ENCODE peak calls at places on chromosomes 3 and 15, in seven cellular contexts. V is K562, G is GM12892, S is SK-N-SH, J is HepG2, R is H1, M is GM12878. I is an unnamed sample.

GRCh38 chr3:70519913-70520659 is 207.6 kb upstream of the MDFIC2 start:
- DNase-seq in V (no peak), G (no peak), S (no peak), J (no peak), R (no peak), M (no peak), I (no peak)

GRCh38 chr15:70797464-70797863 is 34.1 kb upstream of the UACA start:
- DNase-seq in V (no peak), G (no peak), S (no peak), J (no peak), R (no peak), M (no peak), I (no peak)

GRCh38 chr3:127451321-127451720 is 139.2 kb downstream of the TPRA1 start:
- DNase-seq in V (no peak), G (no peak), S (no peak), J (no peak), R (no peak), M (no peak), I (no peak)

GRCh38 chr15:50135123-50135541 is 16.1 kb upstream of the ATP8B4 start:
- DNase-seq in V (no peak), G (no peak), S (no peak), J (no peak), R (no peak), M (no peak), I (no peak)

GRCh38 chr3:197023998-197024651 is 5.5 kb downstream of the MELTF start:
- DNase-seq in V (no peak), G (no peak), S (no peak), J (no peak), R (no peak), M (no peak), I (peak)

GRCh38 chr3:169478566-169479313 is 184.8 kb downstream of the MECOM start:
- DNase-seq in V (no peak), G (no peak), S (no peak), J (no peak), R (no peak), M (no peak), I (no peak)

GRCh38 chr15:43541785-43542184 is 24.4 kb downstream of the MAP1A start:
- DNase-seq in V (no peak), G (no peak), S (no peak), J (no peak), R (no peak), M (no peak), I (no peak)

GRCh38 chr15:64112904-64113303 is 17.1 kb downstream of the SNX1 start:
- DNase-seq in V (no peak), G (no peak), S (no peak), J (no peak), R (no peak), M (no peak), I (no peak)

GRCh38 chr3:197028711-197029510 is 706 bp downstream of the MELTF start:
- DNase-seq in V (peak), G (peak), S (peak), J (no peak), R (no peak), M (no peak), I (peak)

GRCh38 chr3:64329037-64329436 is 103.8 kb upstream of the PRICKLE2 start:
- DNase-seq in V (no peak), G (no peak), S (no peak), J (no peak), R (no peak), M (no peak), I (no peak)

GRCh38 chr3:36796896-36797295 is 32.5 kb upstream of the DCLK3 start:
- DNase-seq in V (no peak), G (no peak), S (no peak), J (no peak), R (no peak), M (no peak), I (no peak)

GRCh38 chr3:4222574-4222973 is 80.6 kb upstream of the SETMAR start:
- DNase-seq in V (no peak), G (no peak), S (no peak), J (no peak), R (no peak), M (no peak), I (no peak)

GRCh38 chr15:69272139-69272538 is 26.6 kb upstream of the PAQR5 start:
- DNase-seq in V (no peak), G (no peak), S (no peak), J (no peak), R (no peak), M (no peak), I (no peak)

GRCh38 chr3:126033765-126034164 is 50.2 kb downstream of the SLC41A3 start:
- DNase-seq in V (no peak), G (no peak), S (no peak), J (no peak), R (no peak), M (no peak), I (no peak)

GRCh38 chr15:64343841-64344240 is 12.1 kb downstream of the CSNK1G1 start:
- DNase-seq in V (no peak), G (no peak), S (no peak), J (no peak), R (no peak), M (no peak), I (no peak)

GRCh38 chr15:89201465-89202005 is 19.8 kb downstream of the RLBP1 start:
- DNase-seq in V (no peak), G (no peak), S (no peak), J (no peak), R (no peak), M (no peak), I (no peak)

GRCh38 chr15:40118473-40118872 is 9.8 kb upstream of the BMF start:
- DNase-seq in V (no peak), G (no peak), S (no peak), J (no peak), R (no peak), M (no peak), I (no peak)

GRCh38 chr3:115986555-115987207 is 363.4 kb downstream of the GAP43 start:
- DNase-seq in V (peak), G (no peak), S (peak), J (peak), R (no peak), M (no peak), I (no peak)

GRCh38 chr3:142724682-142725351 is 983 bp downstream of the TRPC1 start:
- DNase-seq in V (peak), G (no peak), S (peak), J (peak), R (peak), M (no peak), I (no peak)

GRCh38 chr3:53518495-53518981 is 24.1 kb downstream of the CACNA1D start:
- DNase-seq in V (no peak), G (no peak), S (no peak), J (no peak), R (no peak), M (no peak), I (no peak)

GRCh38 chr3:27978440-27978839 is 256.3 kb upstream of the EOMES start:
- DNase-seq in V (no peak), G (no peak), S (no peak), J (no peak), R (no peak), M (no peak), I (no peak)

GRCh38 chr3:117524890-117525289 is 815.3 kb downstream of the TUSC7 start:
- DNase-seq in V (no peak), G (no peak), S (no peak), J (no peak), R (no peak), M (no peak), I (no peak)

DNA sequence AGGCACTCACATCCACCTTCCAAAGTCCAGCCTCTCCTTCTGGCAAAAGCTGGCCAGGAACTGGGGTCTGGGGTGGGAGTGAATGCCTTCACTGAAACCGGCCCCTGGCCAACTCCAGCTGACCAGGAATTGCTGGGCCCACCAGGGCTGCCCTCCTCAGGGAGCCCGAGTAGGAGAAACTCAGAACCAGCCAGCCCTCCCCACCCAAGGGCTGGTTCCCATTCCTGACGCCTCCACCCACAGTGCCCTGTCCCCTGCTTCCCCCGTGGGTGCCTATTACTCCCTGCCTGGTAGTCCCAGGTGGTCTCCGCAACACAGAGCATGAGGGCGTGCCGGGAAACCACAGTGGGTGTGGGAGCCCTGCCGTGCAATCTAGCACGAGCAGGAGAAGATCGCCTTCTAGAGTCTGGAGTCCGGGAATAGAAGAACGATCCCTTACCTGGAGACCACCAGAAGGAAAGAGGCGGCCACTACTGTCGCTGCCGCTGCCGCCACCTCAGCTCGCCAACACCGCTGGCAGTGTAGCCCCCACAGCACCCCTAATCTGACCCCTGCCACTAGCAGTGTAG is 178.8 kb downstream of the POTEB3 start:
- DNase-seq in V (no peak), G (no peak), S (no peak), J (no peak), R (no peak), M (no peak), I (no peak)
- TF ChIP-seq TAF1 in V (no peak), G (no peak), S (no peak), J (no peak), R (no peak), M (no peak), I (no peak)

GRCh38 chr15:25504307-25504706 is 65.5 kb upstream of the UBE3A start:
- DNase-seq in V (no peak), G (no peak), S (no peak), J (no peak), R (no peak), M (no peak), I (no peak)

GRCh38 chr15:25497934-25498333 is 59.1 kb upstream of the UBE3A start:
- DNase-seq in V (no peak), G (no peak), S (no peak), J (no peak), R (no peak), M (no peak), I (no peak)

GRCh38 chr15:25498835-25499234 is 60.0 kb upstream of the UBE3A start:
- DNase-seq in V (no peak), G (no peak), S (no peak), J (no peak), R (no peak), M (no peak), I (no peak)

GRCh38 chr15:25501828-25502446 is 63.1 kb upstream of the UBE3A start:
- DNase-seq in V (peak), G (no peak), S (peak), J (peak), R (no peak), M (no peak), I (no peak)
- TF ChIP-seq TAF1 in V (no peak), G (no peak), S (no peak), J (no peak), R (no peak), M (no peak), I (no peak)

GRCh38 chr3:123297627-123297899 is 95.8 kb downstream of the SEC22A start:
- DNase-seq in V (no peak), G (no peak), S (no peak), J (no peak), R (no peak), M (no peak), I (no peak)

GRCh38 chr3:123299581-123299980 is 97.8 kb downstream of the SEC22A start:
- DNase-seq in V (no peak), G (no peak), S (no peak), J (no peak), R (no peak), M (no peak), I (no peak)

GRCh38 chr3:123300572-123300971 is 98.8 kb downstream of the SEC22A start:
- DNase-seq in V (no peak), G (no peak), S (no peak), J (no peak), R (no peak), M (no peak), I (no peak)

GRCh38 chr3:123300056-123300455 is 98.3 kb downstream of the SEC22A start:
- DNase-seq in V (no peak), G (no peak), S (no peak), J (no peak), R (no peak), M (no peak), I (no peak)

DNA sequence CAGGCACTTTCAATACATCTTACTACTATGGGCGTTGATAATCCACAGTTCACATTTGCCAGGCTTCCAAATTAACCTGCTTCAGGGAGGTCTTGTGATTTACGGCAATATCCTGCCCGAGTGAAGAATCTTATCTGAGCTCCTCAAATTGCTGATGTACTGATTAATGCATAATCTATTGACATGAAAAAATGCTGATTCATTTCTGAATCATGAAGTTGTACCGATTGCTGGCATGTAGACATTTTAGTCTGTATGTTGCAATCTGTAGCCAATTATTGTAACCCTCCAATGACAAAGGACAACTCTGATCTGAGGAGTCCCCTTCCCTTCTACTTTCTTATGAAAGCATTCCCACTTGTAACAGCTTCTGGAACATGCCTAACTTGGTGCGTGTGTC is 97.2 kb downstream of the SEC22A start:
- DNase-seq in V (no peak), G (no peak), S (no peak), J (no peak), R (no peak), M (no peak), I (no peak)
- TF ChIP-seq TAF1 in V (no peak), G (no peak), S (no peak), J (no peak), R (no peak), M (no peak), I (no peak)

DNA sequence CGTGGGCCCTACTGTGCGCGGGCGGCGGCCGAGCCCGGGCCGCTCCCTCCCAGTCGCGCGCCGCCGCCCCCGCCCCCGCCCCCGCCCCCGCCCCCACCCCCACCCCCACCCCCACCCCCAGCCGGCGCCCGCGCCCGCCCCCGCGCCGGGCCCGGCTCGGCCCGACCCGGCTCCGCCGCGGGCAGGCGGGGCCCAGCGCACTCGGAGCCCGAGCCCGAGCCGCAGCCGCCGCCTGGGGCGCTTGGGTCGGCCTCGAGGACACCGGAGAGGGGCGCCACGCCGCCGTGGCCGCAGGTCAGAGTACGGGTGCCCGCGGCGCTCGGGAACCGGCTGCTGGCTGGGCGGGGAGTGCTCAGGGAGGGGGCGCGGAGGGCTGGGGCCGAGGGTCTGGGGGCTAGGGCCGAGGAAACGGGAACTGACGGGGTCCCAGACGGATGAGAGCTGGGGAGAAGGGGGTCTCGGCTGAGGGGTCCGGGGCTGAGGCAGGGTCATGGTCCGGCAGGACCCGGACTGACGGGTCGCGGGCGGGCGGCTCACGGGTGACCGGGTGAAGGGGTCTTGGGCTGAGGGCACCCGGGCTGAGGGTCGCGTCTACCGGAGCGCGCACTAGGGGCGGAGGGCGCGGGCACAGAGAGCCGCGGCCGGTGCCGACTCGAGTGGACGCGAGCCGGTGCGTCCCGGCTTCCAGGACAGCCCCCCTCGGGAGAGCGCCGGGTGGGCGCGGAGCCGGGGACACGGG is 974 bp upstream of the PPARG start:
- DNase-seq in V (no peak), G (peak), S (peak), J (no peak), R (no peak), M (no peak), I (peak)
- TF ChIP-seq TAF1 in V (no peak), G (no peak), S (no peak), J (no peak), R (no peak), M (no peak), I (no peak)

GRCh38 chr3:39410893-39411292 is 4.4 kb downstream of the RPSA start:
- DNase-seq in V (no peak), G (no peak), S (no peak), J (no peak), R (no peak), M (no peak), I (no peak)

GRCh38 chr3:39412668-39413260 is 6.2 kb downstream of the RPSA start:
- DNase-seq in V (no peak), G (no peak), S (no peak), J (no peak), R (no peak), M (no peak), I (no peak)

GRCh38 chr3:39415983-39416382 is 9.5 kb downstream of the RPSA start:
- DNase-seq in V (no peak), G (no peak), S (no peak), J (no peak), R (no peak), M (no peak), I (no peak)

GRCh38 chr3:39414421-39414907 is 7.9 kb downstream of the RPSA start:
- DNase-seq in V (no peak), G (no peak), S (no peak), J (no peak), R (no peak), M (no peak), I (no peak)

DNA sequence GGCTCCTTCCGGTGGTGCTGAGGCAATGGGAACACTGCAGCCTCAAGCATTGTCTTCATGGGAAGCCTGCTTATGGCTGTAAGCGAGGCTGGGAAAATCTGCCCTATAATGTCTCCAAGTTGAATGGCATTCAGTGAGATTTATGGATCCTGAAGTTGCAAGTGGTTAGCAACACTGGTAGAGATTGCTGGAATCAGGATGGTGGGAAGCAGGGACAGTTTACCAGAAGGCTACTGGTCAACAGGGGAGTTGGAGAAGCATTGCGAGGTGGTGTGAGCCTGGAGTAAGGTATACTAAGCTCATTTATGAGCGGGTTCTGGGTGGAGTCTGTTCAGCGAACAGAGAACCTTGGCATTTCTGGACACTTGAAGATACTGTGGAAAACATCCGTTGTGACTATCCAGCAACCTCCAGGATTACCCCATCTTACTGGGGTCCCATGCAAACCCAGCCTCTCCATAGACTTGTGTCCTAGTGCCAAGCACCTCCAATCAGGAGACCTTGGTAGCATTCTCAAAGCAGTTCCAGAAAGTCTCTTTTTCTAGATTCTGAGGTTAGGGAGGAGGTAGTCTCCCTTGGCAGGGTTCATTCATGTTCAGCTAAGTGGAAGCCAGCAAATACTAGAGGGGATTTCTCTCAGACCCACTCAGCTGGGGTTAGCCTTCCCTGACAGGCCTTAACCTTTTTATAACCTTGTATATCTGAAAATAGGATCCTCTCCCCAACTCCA is 7.3 kb downstream of the RPSA start:
- DNase-seq in V (no peak), G (no peak), S (no peak), J (no peak), R (no peak), M (no peak), I (no peak)
- TF ChIP-seq TAF1 in V (no peak), G (no peak), S (no peak), J (no peak), R (no peak), M (no peak), I (no peak)

GRCh38 chr15:28094732-28095521 is 4.2 kb downstream of the OCA2 start:
- DNase-seq in V (no peak), G (no peak), S (peak), J (no peak), R (no peak), M (no peak), I (no peak)
- TF ChIP-seq TAF1 in V (no peak), G (no peak), S (no peak), J (no peak), R (no peak), M (no peak), I (no peak)

GRCh38 chr3:56725175-56725574 is 42.1 kb upstream of the TASOR start:
- DNase-seq in V (no peak), G (peak), S (no peak), J (no peak), R (no peak), M (peak), I (peak)
- TF ChIP-seq TAF1 in V (no peak), G (no peak), S (no peak), J (no peak), R (no peak), M (peak), I (no peak)